ENCODE peak calls at places on chromosomes 6 and 20, in nine cellular contexts. E, B, D, O, A, P, L, Q and R are unnamed samples.

GRCh38 chr6:159929819-159930218 is 39.0 kb downstream of the MAS1 start:
- DNase-seq in E (no peak), B (peak), D (peak), O (no peak), A (no peak), P (peak), L (no peak), Q (no peak), R (peak)

GRCh38 chr20:24359306-24359705 is 110.1 kb upstream of the SYNDIG1 start:
- DNase-seq in E (no peak), B (no peak), D (no peak), O (no peak), A (no peak), P (no peak), L (no peak), Q (no peak), R (no peak)

GRCh38 chr6:52642381-52642780 is 28.5 kb upstream of the TMEM14A start:
- DNase-seq in E (no peak), B (no peak), D (no peak), O (no peak), A (no peak), P (no peak), L (no peak), Q (no peak), R (no peak)

GRCh38 chr20:63321148-63321831 is 28.3 kb downstream of the COL20A1 start:
- DNase-seq in E (peak), B (peak), D (no peak), O (no peak), A (no peak), P (no peak), L (no peak), Q (no peak), R (no peak)

GRCh38 chr20:32959351-32960221 is 44.6 kb downstream of the SUN5 start:
- DNase-seq in E (no peak), B (no peak), D (no peak), O (no peak), A (no peak), P (peak), L (no peak), Q (no peak), R (no peak)

GRCh38 chr6:81762132-81762531 is 9.7 kb upstream of the TENT5A start:
- DNase-seq in E (no peak), B (peak), D (no peak), O (no peak), A (no peak), P (no peak), L (no peak), Q (no peak), R (no peak)

GRCh38 chr20:59248031-59248684 is 52.3 kb upstream of the EDN3 start:
- DNase-seq in E (no peak), B (no peak), D (no peak), O (no peak), A (no peak), P (no peak), L (no peak), Q (no peak), R (no peak)

GRCh38 chr6:83231146-83231545 is 38.0 kb downstream of the RWDD2A start:
- DNase-seq in E (no peak), B (peak), D (no peak), O (no peak), A (peak), P (no peak), L (no peak), Q (no peak), R (no peak)

GRCh38 chr6:144435602-144436426 is 150.7 kb downstream of the UTRN start:
- DNase-seq in E (no peak), B (no peak), D (no peak), O (no peak), A (no peak), P (no peak), L (no peak), Q (no peak), R (no peak)

GRCh38 chr6:73204252-73204651 is 21.0 kb downstream of the KHDC1L start:
- DNase-seq in E (no peak), B (no peak), D (no peak), O (no peak), A (no peak), P (no peak), L (no peak), Q (no peak), R (no peak)

GRCh38 chr6:14883921-14884320 is 361.9 kb upstream of the JARID2 start:
- DNase-seq in E (no peak), B (no peak), D (no peak), O (no peak), A (peak), P (no peak), L (no peak), Q (peak), R (no peak)

GRCh38 chr6:139109558-139109957 is 25.3 kb upstream of the HECA start:
- DNase-seq in E (no peak), B (peak), D (no peak), O (no peak), A (no peak), P (no peak), L (no peak), Q (no peak), R (peak)

GRCh38 chr6:132818404-132819359 is 4.3 kb downstream of the RPS12 start:
- DNase-seq in E (no peak), B (peak), D (no peak), O (no peak), A (no peak), P (no peak), L (no peak), Q (no peak), R (peak)

GRCh38 chr6:18326980-18327379 is 60.2 kb upstream of the RNF144B start:
- DNase-seq in E (no peak), B (no peak), D (no peak), O (no peak), A (no peak), P (no peak), L (no peak), Q (no peak), R (no peak)

GRCh38 chr6:46796842-46797241 is 3.7 kb downstream of the MEP1A start:
- DNase-seq in E (no peak), B (no peak), D (no peak), O (no peak), A (no peak), P (no peak), L (no peak), Q (no peak), R (no peak)

GRCh38 chr20:62768815-62769287 is 27.4 kb upstream of the MRGBP start:
- DNase-seq in E (peak), B (peak), D (peak), O (no peak), A (no peak), P (no peak), L (no peak), Q (no peak), R (no peak)

GRCh38 chr6:13445005-13445743 is 42.2 kb downstream of the GFOD1 start:
- DNase-seq in E (no peak), B (peak), D (no peak), O (no peak), A (no peak), P (no peak), L (peak), Q (no peak), R (no peak)

GRCh38 chr20:58690851-58691250 is 1.7 kb upstream of the NPEPL1 start:
- DNase-seq in E (no peak), B (peak), D (no peak), O (no peak), A (no peak), P (no peak), L (peak), Q (no peak), R (no peak)

GRCh38 chr6:161547617-161548016 is 273.8 kb upstream of the AGPAT4 start:
- DNase-seq in E (no peak), B (peak), D (no peak), O (no peak), A (no peak), P (no peak), L (no peak), Q (no peak), R (no peak)

GRCh38 chr6:36840471-36841461 is 1.5 kb upstream of the CPNE5 start:
- DNase-seq in E (no peak), B (no peak), D (no peak), O (no peak), A (no peak), P (no peak), L (no peak), Q (no peak), R (no peak)

GRCh38 chr6:161437851-161438250 is 164.0 kb upstream of the AGPAT4 start:
- DNase-seq in E (no peak), B (no peak), D (no peak), O (no peak), A (no peak), P (no peak), L (no peak), Q (no peak), R (no peak)

GRCh38 chr20:63500151-63500901 is 1.4 kb upstream of the EEF1A2 start:
- DNase-seq in E (peak), B (no peak), D (no peak), O (no peak), A (no peak), P (no peak), L (no peak), Q (no peak), R (no peak)

GRCh38 chr20:49741940-49742339 is 28.3 kb upstream of the B4GALT5 start:
- DNase-seq in E (no peak), B (no peak), D (no peak), O (no peak), A (no peak), P (no peak), L (no peak), Q (no peak), R (no peak)

GRCh38 chr6:158655569-158656450 is 6.0 kb downstream of the SYTL3 start:
- DNase-seq in E (no peak), B (no peak), D (no peak), O (no peak), A (no peak), P (no peak), L (no peak), Q (no peak), R (no peak)

GRCh38 chr20:34222208-34222607 is 19.0 kb upstream of the ASIP start:
- DNase-seq in E (no peak), B (peak), D (no peak), O (no peak), A (peak), P (no peak), L (peak), Q (peak), R (peak)

GRCh38 chr6:148464319-148465010 is 121.8 kb downstream of the SASH1 start:
- DNase-seq in E (no peak), B (peak), D (peak), O (no peak), A (peak), P (peak), L (peak), Q (peak), R (peak)

GRCh38 chr6:127900935-127901334 is at the start of gene THEMIS:
- DNase-seq in E (no peak), B (no peak), D (no peak), O (no peak), A (no peak), P (no peak), L (no peak), Q (no peak), R (no peak)

GRCh38 chr6:127058027-127058426 is 60.4 kb upstream of the RSPO3 start:
- DNase-seq in E (no peak), B (peak), D (no peak), O (no peak), A (no peak), P (no peak), L (no peak), Q (peak), R (no peak)

DNA sequence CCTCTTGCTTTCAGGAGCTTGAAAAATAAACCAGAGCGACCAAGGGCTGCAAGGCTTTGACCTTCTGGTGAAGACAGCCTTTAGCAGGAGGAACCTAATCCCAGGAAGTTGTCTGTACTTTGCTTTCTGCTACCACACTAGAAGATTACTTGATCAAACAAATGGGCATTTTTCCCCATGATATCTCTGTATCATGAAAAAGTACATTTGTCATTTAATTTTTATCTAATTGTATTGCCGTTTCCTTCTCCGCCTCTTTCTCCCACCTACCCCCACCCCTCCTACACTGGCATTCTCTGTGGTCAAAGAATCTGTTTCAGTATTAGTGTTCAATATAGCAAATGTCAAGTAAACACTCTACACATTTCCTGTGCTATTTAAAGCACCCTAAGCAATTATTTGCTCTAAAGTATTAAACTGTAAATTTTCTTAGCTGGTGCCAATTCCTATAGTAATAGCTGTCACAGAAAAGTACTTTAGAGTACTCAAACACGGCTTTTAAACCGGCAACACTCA is 29.7 kb downstream of the ATXN1 start:
- DNase-seq in E (no peak), B (no peak), D (no peak), O (no peak), A (no peak), P (peak), L (no peak), Q (no peak), R (peak)
- TF ChIP-seq CTCF in E (no peak), B (no peak), D (no peak), O (no peak), A (no peak), P (no peak), L (no peak), Q (no peak), R (no peak)

GRCh38 chr20:48181536-48181935 is 396.3 kb upstream of the SULF2 start:
- DNase-seq in E (no peak), B (no peak), D (no peak), O (no peak), A (no peak), P (no peak), L (no peak), Q (no peak), R (no peak)
- TF ChIP-seq CTCF in E (no peak), B (no peak), D (no peak), O (no peak), A (no peak), P (no peak), L (no peak), Q (no peak), R (no peak)

GRCh38 chr20:4064118-4064962 is 49.0 kb upstream of the RNF24 start:
- DNase-seq in E (peak), B (peak), D (peak), O (no peak), A (peak), P (no peak), L (peak), Q (peak), R (no peak)
- TF ChIP-seq CTCF in E (no peak), B (no peak), D (no peak), O (no peak), A (no peak), P (no peak), L (no peak), Q (no peak), R (no peak)

GRCh38 chr20:44271915-44272663 is 25.0 kb downstream of the GDAP1L1 start:
- DNase-seq in E (no peak), B (no peak), D (no peak), O (no peak), A (no peak), P (no peak), L (no peak), Q (no peak), R (no peak)
- TF ChIP-seq CTCF in E (no peak), B (peak), D (no peak), O (no peak), A (no peak), P (peak), L (no peak), Q (peak), R (no peak)

GRCh38 chr20:11443382-11444119 is 474.1 kb upstream of the BTBD3 start:
- DNase-seq in E (no peak), B (no peak), D (no peak), O (no peak), A (no peak), P (no peak), L (no peak), Q (no peak), R (no peak)
- TF ChIP-seq CTCF in E (no peak), B (no peak), D (no peak), O (no peak), A (no peak), P (no peak), L (no peak), Q (no peak), R (no peak)